ENCODE peak calls at places on chromosomes 16 and 17, in six cellular contexts. Y is hippocampal formation; C is hypothalamus; O is mucosa of gallbladder; H is activated CD4-positive, CD25-positive, alpha-beta regulatory T cell; P is activated naive CD8-positive, alpha-beta T cell treated with anti-CD3 and anti-CD28 coated beads, Interleukin-2, amount 50 U/mL, for 24 hours. K is an unnamed sample.

GRCh38 chr17:4157618-4158333 is 14.8 kb downstream of the CYB5D2 start:
- DNase-seq in Y (no peak), C (no peak), O (no peak), H (no peak), P (no peak), K (no peak)

GRCh38 chr17:77527394-77527793 is 386.6 kb downstream of the SEC14L1 start:
- DNase-seq in Y (no peak), C (no peak), O (no peak), H (no peak), P (no peak), K (no peak)

GRCh38 chr16:87207509-87207908 is 109.7 kb downstream of the C16orf95 start:
- DNase-seq in Y (no peak), C (no peak), O (no peak), H (no peak), P (no peak), K (no peak)

GRCh38 chr17:75783803-75784472 is 668 bp upstream of the UNK start:
- DNase-seq in Y (no peak), C (no peak), O (peak), H (no peak), P (peak), K (no peak)

GRCh38 chr16:17246577-17246885 is 224.2 kb downstream of the XYLT1 start:
- DNase-seq in Y (no peak), C (no peak), O (no peak), H (no peak), P (no peak), K (no peak)

GRCh38 chr17:71273451-71273850 is 847.4 kb upstream of the SOX9 start:
- DNase-seq in Y (no peak), C (no peak), O (no peak), H (no peak), P (no peak), K (no peak)

GRCh38 chr17:19991252-19991885 is 13.7 kb upstream of the AKAP10 start:
- DNase-seq in Y (no peak), C (no peak), O (no peak), H (no peak), P (no peak), K (no peak)

GRCh38 chr16:31713945-31714898 is 159.4 kb upstream of the ZNF267 start:
- DNase-seq in Y (no peak), C (no peak), O (no peak), H (no peak), P (no peak), K (no peak)

GRCh38 chr17:7079581-7080444 is at the start of gene CLEC10A:
- DNase-seq in Y (no peak), C (no peak), O (no peak), H (no peak), P (no peak), K (no peak)

GRCh38 chr17:6496116-6496481 is 51.8 kb downstream of the PIMREG start:
- DNase-seq in Y (no peak), C (no peak), O (no peak), H (no peak), P (peak), K (peak)

GRCh38 chr17:6667516-6667915 is 16.0 kb downstream of the C17orf100 start:
- DNase-seq in Y (no peak), C (no peak), O (no peak), H (no peak), P (no peak), K (no peak)

GRCh38 chr17:40286473-40286872 is 1.2 kb upstream of the CDC6 start:
- DNase-seq in Y (no peak), C (no peak), O (no peak), H (no peak), P (no peak), K (no peak)

GRCh38 chr17:81419333-81419885 is 24.2 kb downstream of the BAHCC1 start:
- DNase-seq in Y (peak), C (no peak), O (peak), H (no peak), P (no peak), K (no peak)

GRCh38 chr17:42016411-42016831 is 818 bp downstream of the DNAJC7 start:
- DNase-seq in Y (no peak), C (no peak), O (no peak), H (no peak), P (no peak), K (no peak)

GRCh38 chr17:58315281-58315711 is 13.3 kb downstream of the TSPOAP1 start:
- DNase-seq in Y (no peak), C (no peak), O (no peak), H (no peak), P (no peak), K (no peak)

K was measured in type B pancreatic cell.